ENCODE peak calls at places on chromosomes 3 and 15, in eight cellular contexts. Y, K, I, E, F, G, J and L are unnamed samples.

GRCh38 chr3:160445854-160446253 is 3.7 kb downstream of the TRIM59 start:
- DNase-seq in Y (no peak), K (no peak), I (no peak), E (no peak), F (no peak), G (no peak), J (no peak), L (no peak)

GRCh38 chr15:67827561-67828378 is 2.5 kb downstream of the SKOR1 start:
- DNase-seq in Y (peak), K (peak), I (no peak), E (no peak), F (no peak), G (no peak), J (no peak), L (no peak)

GRCh38 chr3:61594978-61595687 is 33.8 kb downstream of the PTPRG start:
- DNase-seq in Y (no peak), K (no peak), I (no peak), E (no peak), F (peak), G (no peak), J (no peak), L (no peak)

GRCh38 chr3:45583021-45583851 is 11.3 kb upstream of the LIMD1 start:
- DNase-seq in Y (peak), K (no peak), I (peak), E (peak), F (peak), G (no peak), J (peak), L (peak)

GRCh38 chr3:171650193-171650592 is 160.1 kb downstream of the PLD1 start:
- DNase-seq in Y (no peak), K (no peak), I (peak), E (no peak), F (no peak), G (no peak), J (no peak), L (no peak)

GRCh38 chr3:38577089-38578080 is 72.1 kb downstream of the SCN5A start:
- DNase-seq in Y (peak), K (peak), I (no peak), E (no peak), F (no peak), G (no peak), J (no peak), L (no peak)

GRCh38 chr15:94858011-94858410 is 626.6 kb downstream of the MCTP2 start:
- DNase-seq in Y (no peak), K (no peak), I (no peak), E (no peak), F (no peak), G (no peak), J (no peak), L (no peak)

GRCh38 chr3:166060789-166061479 is 223.7 kb upstream of the BCHE start:
- DNase-seq in Y (no peak), K (no peak), I (no peak), E (no peak), F (no peak), G (peak), J (no peak), L (no peak)

GRCh38 chr3:15152166-15152565 is 53.2 kb upstream of the RBSN start:
- DNase-seq in Y (no peak), K (no peak), I (no peak), E (no peak), F (no peak), G (no peak), J (no peak), L (no peak)

GRCh38 chr3:81816473-81817260 is 55.2 kb upstream of the GBE1 start:
- DNase-seq in Y (no peak), K (no peak), I (no peak), E (no peak), F (peak), G (no peak), J (no peak), L (no peak)

GRCh38 chr15:64092075-64092820 is 1.4 kb downstream of the CIAO2A start:
- DNase-seq in Y (no peak), K (no peak), I (no peak), E (no peak), F (no peak), G (no peak), J (no peak), L (peak)

GRCh38 chr3:33980252-33980651 is 181.8 kb downstream of the PDCD6IP start:
- DNase-seq in Y (no peak), K (no peak), I (no peak), E (no peak), F (peak), G (peak), J (no peak), L (no peak)

GRCh38 chr15:29669823-29670222 is 152.4 kb downstream of the TJP1 start:
- DNase-seq in Y (no peak), K (no peak), I (no peak), E (no peak), F (no peak), G (no peak), J (no peak), L (no peak)

GRCh38 chr3:19972056-19972455 is 25.2 kb downstream of the RAB5A start:
- DNase-seq in Y (no peak), K (no peak), I (no peak), E (no peak), F (peak), G (no peak), J (no peak), L (no peak)

GRCh38 chr15:49645937-49646336 is 25.1 kb downstream of the DTWD1 start:
- DNase-seq in Y (peak), K (no peak), I (peak), E (peak), F (peak), G (no peak), J (peak), L (no peak)

GRCh38 chr3:50264389-50264963 is 4.5 kb upstream of the SEMA3B start:
- DNase-seq in Y (peak), K (peak), I (peak), E (peak), F (peak), G (peak), J (peak), L (no peak)

GRCh38 chr3:32421991-32422859 is 30.6 kb downstream of the CMTM7 start:
- DNase-seq in Y (peak), K (peak), I (peak), E (peak), F (peak), G (peak), J (peak), L (peak)

GRCh38 chr3:161415506-161416231 is 44.4 kb upstream of the SPTSSB start:
- DNase-seq in Y (no peak), K (no peak), I (peak), E (no peak), F (peak), G (no peak), J (peak), L (no peak)

GRCh38 chr3:64166584-64167155 is 58.6 kb downstream of the PRICKLE2 start:
- DNase-seq in Y (no peak), K (no peak), I (peak), E (no peak), F (peak), G (peak), J (no peak), L (no peak)

GRCh38 chr3:63976166-63976861 is 47.0 kb downstream of the PSMD6 start:
- DNase-seq in Y (no peak), K (no peak), I (no peak), E (no peak), F (peak), G (peak), J (no peak), L (no peak)

GRCh38 chr3:119413603-119414280 is 49.7 kb downstream of the TMEM39A start:
- DNase-seq in Y (no peak), K (no peak), I (peak), E (no peak), F (no peak), G (peak), J (no peak), L (no peak)

GRCh38 chr3:16064660-16065414 is 109.6 kb upstream of the GALNT15 start:
- DNase-seq in Y (peak), K (no peak), I (no peak), E (peak), F (peak), G (peak), J (peak), L (peak)

GRCh38 chr15:36818260-36818659 is 238.8 kb downstream of the CDIN1 start:
- DNase-seq in Y (no peak), K (no peak), I (no peak), E (no peak), F (no peak), G (no peak), J (no peak), L (no peak)

GRCh38 chr15:46710561-46710960 is 1006.7 kb upstream of the SEMA6D start:
- DNase-seq in Y (no peak), K (no peak), I (no peak), E (no peak), F (no peak), G (no peak), J (no peak), L (no peak)

GRCh38 chr3:51799879-51800757 is 21.1 kb upstream of the IQCF6 start:
- DNase-seq in Y (no peak), K (no peak), I (peak), E (no peak), F (peak), G (peak), J (no peak), L (no peak)

GRCh38 chr3:12423918-12424634 is 60.2 kb upstream of the TSEN2 start:
- DNase-seq in Y (no peak), K (no peak), I (peak), E (no peak), F (peak), G (no peak), J (peak), L (no peak)

GRCh38 chr15:83163032-83163431 is 44.6 kb downstream of the HDGFL3 start:
- DNase-seq in Y (no peak), K (no peak), I (no peak), E (no peak), F (no peak), G (no peak), J (no peak), L (no peak)

GRCh38 chr3:112632596-112632995 is 8.3 kb downstream of the CCDC80 start:
- DNase-seq in Y (no peak), K (no peak), I (no peak), E (no peak), F (no peak), G (peak), J (no peak), L (no peak)

GRCh38 chr3:94225176-94225742 is 162.4 kb downstream of the NSUN3 start:
- DNase-seq in Y (no peak), K (no peak), I (no peak), E (no peak), F (no peak), G (no peak), J (no peak), L (no peak)

GRCh38 chr3:194683431-194683830 is 2.3 kb upstream of the FAM43A start:
- DNase-seq in Y (no peak), K (no peak), I (no peak), E (no peak), F (no peak), G (no peak), J (no peak), L (no peak)

GRCh38 chr3:73542127-73542526 is 82.6 kb downstream of the PDZRN3 start:
- DNase-seq in Y (no peak), K (no peak), I (no peak), E (no peak), F (no peak), G (no peak), J (no peak), L (no peak)

GRCh38 chr3:115760722-115761121 is 137.4 kb downstream of the GAP43 start:
- DNase-seq in Y (no peak), K (no peak), I (peak), E (no peak), F (no peak), G (no peak), J (no peak), L (no peak)

GRCh38 chr3:72722930-72723726 is 125.1 kb downstream of the SHQ1 start:
- DNase-seq in Y (no peak), K (no peak), I (no peak), E (no peak), F (peak), G (peak), J (peak), L (no peak)

GRCh38 chr3:129521702-129522101 is 6.7 kb upstream of the RHO start:
- DNase-seq in Y (no peak), K (no peak), I (no peak), E (no peak), F (no peak), G (no peak), J (peak), L (no peak)

GRCh38 chr3:96071107-96071506 is 743.3 kb upstream of the EPHA6 start:
- DNase-seq in Y (no peak), K (no peak), I (no peak), E (no peak), F (no peak), G (no peak), J (no peak), L (no peak)

GRCh38 chr3:110664148-110664547 is 407.5 kb upstream of the NECTIN3 start:
- DNase-seq in Y (no peak), K (no peak), I (no peak), E (no peak), F (peak), G (no peak), J (no peak), L (no peak)

GRCh38 chr3:71710906-71711494 is 14.2 kb downstream of the EIF4E3 start:
- DNase-seq in Y (no peak), K (no peak), I (no peak), E (no peak), F (peak), G (peak), J (no peak), L (no peak)

GRCh38 chr3:136577791-136578190 is 174.4 kb downstream of the STAG1 start:
- DNase-seq in Y (no peak), K (no peak), I (no peak), E (no peak), F (no peak), G (no peak), J (no peak), L (no peak)

GRCh38 chr3:56790016-56790950 is 11.5 kb downstream of the ARHGEF3 start:
- DNase-seq in Y (no peak), K (no peak), I (no peak), E (no peak), F (no peak), G (no peak), J (no peak), L (no peak)
- H3K4me3 ChIP-seq in Y (no peak), K (no peak), I (no peak), E (no peak), F (no peak), G (no peak), J (no peak), L (no peak)

DNA sequence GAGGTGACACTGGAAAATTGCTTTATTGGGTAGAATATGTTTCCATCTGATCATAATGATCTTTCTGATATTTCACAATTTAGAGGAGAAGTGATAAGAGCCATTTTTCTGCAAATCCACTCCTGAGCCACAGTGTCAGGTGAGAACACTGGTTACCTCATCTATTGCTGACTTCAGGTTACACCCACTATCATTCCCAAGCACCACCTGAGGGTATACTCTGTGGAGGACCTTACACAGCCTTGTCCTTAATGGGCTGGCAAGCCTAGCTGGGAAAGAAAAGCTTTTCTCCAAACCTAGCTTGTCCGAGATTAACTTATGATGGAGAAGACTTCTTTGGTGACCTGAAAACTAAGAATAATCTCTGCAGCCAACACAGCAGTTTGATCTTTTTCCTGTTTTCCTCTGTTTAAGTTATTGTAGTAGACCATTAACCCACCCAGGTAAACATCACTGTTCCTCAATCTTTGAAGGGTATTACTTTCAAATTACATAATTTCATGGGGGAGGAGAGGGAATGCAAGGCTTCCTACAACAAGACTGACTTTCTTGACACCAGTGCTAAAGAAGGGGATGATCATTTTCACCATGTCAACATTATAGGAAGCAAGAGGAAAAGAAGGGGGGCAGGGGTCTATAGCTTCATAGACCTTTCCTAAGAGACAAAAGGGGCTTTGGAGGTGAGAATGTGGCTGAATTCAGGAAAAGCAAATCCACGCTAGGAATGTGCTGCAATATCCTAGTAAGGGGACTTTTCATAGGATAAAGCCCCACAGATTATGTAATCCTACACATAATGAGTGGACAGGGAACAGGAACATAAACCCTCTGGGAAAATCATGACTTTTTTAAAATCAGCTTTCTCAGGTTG is 1.7 kb downstream of the NCEH1 start:
- DNase-seq in Y (no peak), K (no peak), I (no peak), E (no peak), F (no peak), G (no peak), J (no peak), L (no peak)
- H3K4me3 ChIP-seq in Y (peak), K (peak), I (no peak), E (no peak), F (peak), G (no peak), J (peak), L (peak)

GRCh38 chr15:40054056-40054745 is 15.2 kb upstream of the SRP14 start:
- DNase-seq in Y (peak), K (no peak), I (no peak), E (no peak), F (no peak), G (no peak), J (no peak), L (no peak)

GRCh38 chr15:40053234-40054055 is 14.5 kb upstream of the SRP14 start:
- DNase-seq in Y (peak), K (no peak), I (no peak), E (no peak), F (no peak), G (no peak), J (no peak), L (no peak)

GRCh38 chr15:40058476-40059140 is 19.6 kb upstream of the SRP14 start:
- DNase-seq in Y (peak), K (no peak), I (no peak), E (no peak), F (peak), G (no peak), J (no peak), L (no peak)

GRCh38 chr15:40054746-40055575 is 16.0 kb upstream of the SRP14 start:
- DNase-seq in Y (peak), K (no peak), I (no peak), E (no peak), F (no peak), G (no peak), J (no peak), L (no peak)

DNA sequence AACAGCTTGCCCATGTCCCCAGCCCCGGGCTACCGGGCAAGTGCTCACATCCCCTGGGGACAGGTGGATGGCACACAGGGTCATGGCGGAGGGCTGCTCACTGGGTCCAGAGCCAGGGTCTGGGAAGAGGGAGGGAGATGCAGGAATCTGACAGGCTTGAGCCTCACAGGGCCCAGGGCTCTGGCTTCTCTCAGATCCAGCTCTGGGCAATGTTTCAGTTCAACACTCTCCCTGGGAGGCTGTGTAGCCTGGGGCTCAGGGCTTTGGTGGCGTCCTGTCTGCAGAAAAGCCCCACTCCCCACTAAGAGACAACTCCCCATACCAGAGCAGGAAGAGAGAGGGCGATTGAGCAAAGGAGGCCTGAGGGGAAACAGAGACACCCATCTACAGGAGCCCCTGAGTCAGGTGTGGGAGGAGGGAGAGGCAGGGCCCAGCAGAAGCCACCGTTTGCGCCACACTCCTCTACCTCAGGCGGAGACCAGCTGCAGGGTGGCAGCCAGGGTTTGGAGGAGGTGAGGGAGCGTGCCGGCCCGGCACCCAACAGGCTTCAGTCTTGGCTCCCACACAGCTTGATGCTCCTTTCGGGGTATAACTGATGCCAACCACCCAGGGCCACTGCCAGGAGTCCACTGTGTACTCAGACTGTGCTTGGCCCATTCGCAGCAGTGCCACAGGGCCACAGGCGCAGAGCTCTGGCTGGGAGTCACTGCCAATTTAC is 16.8 kb upstream of the SRP14 start:
- DNase-seq in Y (peak), K (no peak), I (peak), E (no peak), F (no peak), G (no peak), J (peak), L (peak)
- H3K4me3 ChIP-seq in Y (no peak), K (no peak), I (no peak), E (no peak), F (no peak), G (no peak), J (no peak), L (no peak)

GRCh38 chr3:126912491-126913195 is 70.3 kb upstream of the PLXNA1 start:
- DNase-seq in Y (no peak), K (no peak), I (no peak), E (no peak), F (no peak), G (no peak), J (no peak), L (no peak)
- H3K4me3 ChIP-seq in Y (no peak), K (no peak), I (no peak), E (no peak), F (no peak), G (no peak), J (no peak), L (no peak)

GRCh38 chr3:30750967-30751366 is 143.5 kb downstream of the GADL1 start:
- DNase-seq in Y (no peak), K (no peak), I (no peak), E (no peak), F (no peak), G (no peak), J (no peak), L (no peak)

GRCh38 chr3:30751610-30752299 is 142.7 kb downstream of the GADL1 start:
- DNase-seq in Y (no peak), K (no peak), I (peak), E (peak), F (peak), G (peak), J (peak), L (no peak)

GRCh38 chr3:30756218-30756617 is 138.2 kb downstream of the GADL1 start:
- DNase-seq in Y (no peak), K (no peak), I (no peak), E (no peak), F (no peak), G (no peak), J (no peak), L (no peak)

GRCh38 chr3:30749230-30749629 is 142.8 kb downstream of the TGFBR2 start:
- DNase-seq in Y (no peak), K (no peak), I (no peak), E (no peak), F (no peak), G (no peak), J (no peak), L (no peak)

DNA sequence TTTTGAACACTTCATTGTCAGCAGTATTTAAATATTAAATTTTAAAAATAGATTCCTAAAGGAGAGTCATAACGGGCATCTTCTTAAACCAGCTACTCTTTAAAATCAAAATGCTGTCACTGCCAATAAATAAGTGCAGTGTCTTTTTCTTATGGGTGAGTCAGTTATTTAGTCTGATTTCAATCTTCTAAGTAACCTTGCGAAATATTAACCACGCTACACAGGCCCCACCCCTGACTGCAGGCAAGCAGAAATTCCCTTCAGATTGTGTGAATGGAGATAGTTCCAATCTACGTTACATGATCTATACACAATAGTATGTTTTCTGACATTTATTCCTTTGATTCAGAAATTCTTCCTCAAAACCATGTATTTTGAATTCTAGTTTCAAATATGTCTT is 141.5 kb downstream of the GADL1 start:
- DNase-seq in Y (no peak), K (no peak), I (no peak), E (no peak), F (peak), G (peak), J (no peak), L (no peak)
- H3K4me3 ChIP-seq in Y (no peak), K (no peak), I (no peak), E (no peak), F (no peak), G (no peak), J (no peak), L (no peak)